ENCODE peak calls at places on chromosomes 2 and 18, in five cellular contexts. Q, J, N, V and T are unnamed samples. For H3K4me1, the result is how much of the 10 kb centered on the place peaks cover.

GRCh38 chr2:31170071-31170698 is 31.9 kb upstream of the GALNT14 start:
- DNase-seq in V (peak), Q (peak), N (no peak), J (peak), T (peak)

GRCh38 chr18:79549638-79550000 is 130.0 kb upstream of the CTDP1 start:
- DNase-seq in V (no peak), Q (no peak), J (no peak), N (no peak), T (no peak)

GRCh38 chr18:25896178-25896780 is 194.1 kb downstream of the SS18 start:
- DNase-seq in Q (peak), V (no peak), N (no peak), J (peak), T (no peak)

GRCh38 chr2:88451647-88452150 is 794 bp downstream of the FOXI3 start:
- DNase-seq in Q (no peak), N (no peak), J (peak), V (no peak), T (no peak)

GRCh38 chr18:79943608-79944125 is 7.8 kb downstream of the SLC66A2 start:
- DNase-seq in Q (no peak), N (no peak), J (no peak), V (no peak), T (no peak)

GRCh38 chr2:15507061-15507460 is 54.1 kb downstream of the NBAS start:
- DNase-seq in V (no peak), J (no peak), N (no peak), Q (no peak), T (no peak)

GRCh38 chr2:70132244-70133126 is 45.2 kb downstream of the PCBP1 start:
- DNase-seq in V (no peak), J (peak), N (no peak), Q (peak), T (no peak)

GRCh38 chr2:124877065-124877671 is 852.1 kb downstream of the CNTNAP5 start:
- DNase-seq in J (no peak), N (no peak), Q (peak), V (no peak), T (no peak)

GRCh38 chr2:120680136-120680761 is 55.4 kb upstream of the GLI2 start:
- DNase-seq in V (peak), N (peak), J (peak), Q (peak), T (peak)

GRCh38 chr2:199705538-199705937 is 145.5 kb downstream of the FTCDNL1 start:
- DNase-seq in N (no peak), J (no peak), Q (no peak), V (no peak), T (no peak)

GRCh38 chr2:151782378-151783132 is 45.7 kb downstream of the ARL5A start:
- DNase-seq in N (no peak), J (no peak), V (no peak), Q (no peak), T (no peak)

GRCh38 chr18:49609416-49610284 is 47.8 kb downstream of the LIPG start:
- DNase-seq in N (no peak), Q (no peak), J (no peak), V (no peak), T (no peak)

GRCh38 chr18:61322265-61322873 is 10.9 kb upstream of the CDH20 start:
- DNase-seq in Q (peak), V (no peak), J (no peak), N (no peak), T (no peak)

GRCh38 chr2:185274718-185275484 is 463.7 kb upstream of the FSIP2 start:
- DNase-seq in Q (no peak), V (no peak), J (no peak), N (no peak), T (no peak)

GRCh38 chr2:74037379-74037860 is 52.7 kb downstream of the TET3 start:
- DNase-seq in V (no peak), Q (no peak), J (no peak), N (no peak), T (no peak)

GRCh38 chr2:27185331-27186026 is 26.4 kb upstream of the ATRAID start:
- DNase-seq in N (no peak), Q (peak), V (no peak), J (no peak), T (peak)

GRCh38 chr18:54843302-54843701 is 15.0 kb downstream of the RAB27B start:
- DNase-seq in J (no peak), Q (no peak), V (no peak), N (no peak), T (no peak)

GRCh38 chr2:129336276-129336675 is 643.2 kb upstream of the RAB6C start:
- DNase-seq in J (no peak), Q (no peak), N (no peak), V (no peak), T (no peak)

GRCh38 chr2:195824478-195824877 is 167.5 kb downstream of the SLC39A10 start:
- DNase-seq in N (no peak), J (no peak), V (no peak), Q (no peak), T (no peak)

GRCh38 chr2:41853427-41854191 is 194.2 kb upstream of the PKDCC start:
- DNase-seq in J (peak), N (no peak), V (no peak), Q (peak), T (peak)

GRCh38 chr2:36797324-36798070 is 101.0 kb downstream of the VIT start:
- DNase-seq in N (no peak), V (no peak), J (no peak), Q (no peak), T (no peak)

GRCh38 chr2:221554769-221555510 is 17.2 kb downstream of the EPHA4 start:
- DNase-seq in J (no peak), V (no peak), N (no peak), Q (no peak), T (no peak)

GRCh38 chr18:22789600-22789999 is 143.5 kb upstream of the RBBP8 start:
- DNase-seq in V (no peak), J (no peak), Q (no peak), N (no peak), T (no peak)

GRCh38 chr2:159128191-159128590 is 158.3 kb downstream of the WDSUB1 start:
- DNase-seq in V (no peak), N (no peak), J (no peak), Q (no peak), T (no peak)

GRCh38 chr18:76495435-76496199 is 575 bp upstream of the ZNF516 start:
- DNase-seq in N (no peak), J (no peak), Q (peak), V (no peak), T (no peak)

GRCh38 chr2:42044939-42045338 is 2.9 kb upstream of the PKDCC start:
- DNase-seq in N (no peak), V (no peak), Q (no peak), J (no peak), T (no peak)

GRCh38 chr18:2883137-2883671 is 36.4 kb downstream of the EMILIN2 start:
- DNase-seq in J (no peak), N (no peak), V (no peak), Q (no peak), T (no peak)

GRCh38 chr2:75547345-75548035 is 13.2 kb downstream of the EVA1A start:
- DNase-seq in V (no peak), J (no peak), N (no peak), Q (peak), T (no peak)

GRCh38 chr2:26946841-26947784 is 23.3 kb upstream of the MAPRE3 start:
- DNase-seq in Q (peak), V (no peak), N (no peak), J (no peak), T (no peak)

GRCh38 chr2:177758591-177759371 is 313.8 kb downstream of the PDE11A start:
- DNase-seq in J (no peak), Q (peak), N (no peak), V (no peak), T (no peak)

GRCh38 chr2:127857494-127857818 is 499 bp downstream of the POLR2D start:
- DNase-seq in N (no peak), J (no peak), V (no peak), Q (peak), T (no peak)

GRCh38 chr2:33765122-33765521 is 166.0 kb upstream of the FAM98A start:
- DNase-seq in N (no peak), J (peak), Q (peak), V (no peak), T (no peak)

GRCh38 chr2:85324639-85325465 is 2.9 kb downstream of the TGOLN2 start:
- DNase-seq in V (no peak), N (no peak), J (no peak), Q (peak), T (no peak)

GRCh38 chr2:174775586-174775985 is 11.3 kb upstream of the CHRNA1 start:
- DNase-seq in N (no peak), J (no peak), V (no peak), Q (peak), T (no peak)

GRCh38 chr18:12423820-12424219 is 16.1 kb downstream of the PRELID3A start:
- DNase-seq in V (no peak), Q (peak), J (no peak), N (no peak), T (no peak)

GRCh38 chr2:189338119-189338518 is 103.2 kb upstream of the WDR75 start:
- DNase-seq in Q (no peak), N (no peak), J (no peak), V (no peak), T (no peak)
- H3K27ac ChIP-seq in Q (peak), N (peak), J (peak), V (peak), T (peak)

DNA sequence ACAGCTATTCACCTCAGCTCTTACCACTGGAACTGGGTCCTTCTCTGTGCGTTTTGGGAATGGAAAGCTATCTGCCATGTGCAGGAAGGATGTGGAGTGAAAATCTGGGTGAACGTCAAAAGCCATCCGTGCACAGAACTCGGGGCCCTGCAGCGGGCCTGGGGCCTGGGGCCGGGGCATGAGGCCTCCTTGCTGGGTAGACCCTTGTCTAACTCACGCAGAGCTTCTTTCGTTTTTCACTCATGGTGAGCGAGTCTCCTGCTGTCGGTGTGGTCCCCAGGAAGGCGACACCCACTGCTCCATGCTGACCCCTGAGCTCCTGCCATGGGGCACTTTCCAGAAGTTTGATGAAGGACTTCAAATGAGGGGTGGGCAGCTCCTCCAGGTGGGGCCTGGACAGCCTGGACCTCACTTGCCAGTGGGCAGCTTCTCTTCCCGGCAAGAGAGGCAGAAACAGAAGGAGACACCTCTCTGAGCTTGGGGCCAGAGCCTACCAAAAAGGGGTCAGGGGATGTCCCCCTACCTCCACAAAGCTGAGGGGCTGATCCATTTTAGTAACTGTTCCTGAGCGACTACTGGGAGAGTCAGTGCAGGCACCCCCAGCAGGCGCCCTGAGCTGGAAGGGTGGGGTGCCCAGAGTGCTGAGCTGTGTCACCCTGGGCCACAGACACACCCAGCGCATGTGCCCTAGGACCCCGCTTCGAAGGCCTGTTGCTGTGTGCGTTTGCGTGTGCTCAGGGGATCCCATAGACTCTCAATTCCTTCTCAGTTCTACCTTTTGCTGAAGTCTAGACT is 117.7 kb upstream of the HDAC4 start:
- DNase-seq in J (no peak), V (no peak), N (no peak), Q (no peak), T (no peak)
- H3K4me3 ChIP-seq in J (no peak), V (no peak), N (no peak), Q (no peak), T (no peak)

GRCh38 chr2:54478899-54479298 is 22.8 kb downstream of the SPTBN1 start:
- DNase-seq in Q (no peak), J (no peak), V (no peak), N (no peak), T (no peak)
- H3K4me1 ChIP-seq in Q (under half), J (under half), V (under half), N (under half), T (half or more)

DNA sequence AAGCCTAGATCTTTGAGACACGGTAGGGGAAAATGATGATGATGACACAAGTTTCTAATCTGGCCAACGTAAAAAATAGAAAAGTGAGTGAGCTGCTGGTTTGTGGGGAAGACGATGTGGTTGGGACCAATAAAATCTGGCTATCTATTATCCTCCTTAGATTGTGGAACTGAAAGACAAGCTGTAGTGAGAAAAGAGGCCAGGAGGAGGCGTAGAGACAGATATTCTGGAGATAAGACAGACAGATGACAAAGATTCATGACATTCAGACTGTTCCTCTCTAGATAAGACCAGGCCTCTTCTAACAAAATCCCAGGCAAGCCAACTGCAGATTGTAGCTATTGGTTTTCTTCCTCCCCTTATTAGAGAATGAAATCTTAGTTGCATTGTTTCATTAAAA is 376.3 kb upstream of the UBE2E3 start:
- DNase-seq in V (no peak), J (no peak), Q (peak), N (no peak), T (no peak)
- H3K27ac ChIP-seq in V (no peak), J (no peak), Q (no peak), N (no peak), T (no peak)

GRCh38 chr2:105118960-105119359 is 81.1 kb downstream of the MRPS9 start:
- DNase-seq in V (no peak), N (no peak), J (no peak), Q (peak), T (no peak)
- H3K4me3 ChIP-seq in V (no peak), N (no peak), J (no peak), Q (no peak), T (no peak)

GRCh38 chr2:9547272-9547991 is 8.2 kb downstream of the ADAM17 start:
- DNase-seq in J (no peak), N (no peak), V (no peak), Q (no peak), T (no peak)
- H3K4me1 ChIP-seq in J (under half), N (half or more), V (under half), Q (under half), T (half or more)

GRCh38 chr2:65070856-65071255 is 14.6 kb downstream of the CEP68 start:
- DNase-seq in V (no peak), Q (no peak), N (no peak), J (no peak), T (no peak)
- H3K27ac ChIP-seq in V (peak), Q (peak), N (peak), J (no peak), T (peak)

GRCh38 chr2:213147550-213147949 is 3.9 kb downstream of the IKZF2 start:
- DNase-seq in J (no peak), N (no peak), Q (no peak), V (no peak), T (no peak)
- H3K4me3 ChIP-seq in J (no peak), N (no peak), Q (no peak), V (no peak), T (no peak)